ENCODE peak calls at places on chromosome 7, in five cellular contexts. Z is HCT116, I is hepatocyte, X is neural progenitor cell, F is PC-3. K is an unnamed sample.

GRCh38 chr7:46396501-46396900 is 475.4 kb upstream of the IGFBP3 start:
- DNase-seq in I (no peak), X (no peak), Z (no peak), F (no peak), K (no peak)

GRCh38 chr7:7982904-7983303 is 14.3 kb downstream of the GLCCI1 start:
- DNase-seq in F (peak; percentile 61), Z (no peak), I (no peak), X (no peak), K (no peak)

GRCh38 chr7:46191776-46192175 is 270.7 kb upstream of the IGFBP3 start:
- DNase-seq in Z (no peak), I (no peak), F (peak; percentile 23), X (no peak), K (no peak)

GRCh38 chr7:21169667-21170605 is 257.9 kb upstream of the SP4 start:
- DNase-seq in F (no peak), I (peak; percentile 8), X (peak; percentile 91), Z (no peak), K (no peak)

GRCh38 chr7:143906895-143907294 is 4.9 kb upstream of the TCAF1 start:
- DNase-seq in F (no peak), X (peak; percentile 82), Z (no peak), I (peak; percentile 41), K (no peak)

GRCh38 chr7:25671087-25671486 is 442.8 kb upstream of the NPVF start:
- DNase-seq in I (no peak), X (no peak), F (no peak), Z (no peak), K (no peak)

GRCh38 chr7:41336981-41337380 is 365.9 kb downstream of the INHBA start:
- DNase-seq in I (no peak), Z (no peak), X (no peak), F (no peak), K (no peak)

GRCh38 chr7:149790754-149791360 is 17.5 kb upstream of the ZNF467 start:
- DNase-seq in X (no peak), F (no peak), I (no peak), Z (no peak), K (no peak)

GRCh38 chr7:148915211-148915610 is 31.1 kb upstream of the EZH2 start:
- DNase-seq in I (no peak), X (no peak), F (no peak), Z (no peak), K (no peak)

GRCh38 chr7:25897261-25897782 is 254.7 kb upstream of the NFE2L3 start:
- DNase-seq in I (no peak), Z (no peak), X (no peak), F (no peak), K (no peak)

GRCh38 chr7:42742321-42742720 is 169.5 kb downstream of the C7orf25 start:
- DNase-seq in I (no peak), X (no peak), F (no peak), Z (no peak), K (no peak)

GRCh38 chr7:99290980-99291607 is 18.5 kb downstream of the MYH16 start:
- DNase-seq in Z (no peak), X (no peak), I (no peak), F (no peak), K (no peak)

GRCh38 chr7:51068401-51068800 is 248.2 kb downstream of the COBL start:
- DNase-seq in I (no peak), Z (no peak), F (no peak), X (no peak), K (no peak)

GRCh38 chr7:351256-351655 is 61.3 kb downstream of the FOXL3 start:
- DNase-seq in F (no peak), Z (no peak), I (no peak), X (no peak), K (no peak)

GRCh38 chr7:55105952-55106351 is 87.1 kb downstream of the EGFR start:
- DNase-seq in X (no peak), I (no peak), Z (no peak), F (no peak), K (no peak)

GRCh38 chr7:147485660-147486210 is 1104.8 kb upstream of the C7orf33 start:
- DNase-seq in X (no peak), I (no peak), Z (no peak), F (peak; percentile 52), K (no peak)

DNA sequence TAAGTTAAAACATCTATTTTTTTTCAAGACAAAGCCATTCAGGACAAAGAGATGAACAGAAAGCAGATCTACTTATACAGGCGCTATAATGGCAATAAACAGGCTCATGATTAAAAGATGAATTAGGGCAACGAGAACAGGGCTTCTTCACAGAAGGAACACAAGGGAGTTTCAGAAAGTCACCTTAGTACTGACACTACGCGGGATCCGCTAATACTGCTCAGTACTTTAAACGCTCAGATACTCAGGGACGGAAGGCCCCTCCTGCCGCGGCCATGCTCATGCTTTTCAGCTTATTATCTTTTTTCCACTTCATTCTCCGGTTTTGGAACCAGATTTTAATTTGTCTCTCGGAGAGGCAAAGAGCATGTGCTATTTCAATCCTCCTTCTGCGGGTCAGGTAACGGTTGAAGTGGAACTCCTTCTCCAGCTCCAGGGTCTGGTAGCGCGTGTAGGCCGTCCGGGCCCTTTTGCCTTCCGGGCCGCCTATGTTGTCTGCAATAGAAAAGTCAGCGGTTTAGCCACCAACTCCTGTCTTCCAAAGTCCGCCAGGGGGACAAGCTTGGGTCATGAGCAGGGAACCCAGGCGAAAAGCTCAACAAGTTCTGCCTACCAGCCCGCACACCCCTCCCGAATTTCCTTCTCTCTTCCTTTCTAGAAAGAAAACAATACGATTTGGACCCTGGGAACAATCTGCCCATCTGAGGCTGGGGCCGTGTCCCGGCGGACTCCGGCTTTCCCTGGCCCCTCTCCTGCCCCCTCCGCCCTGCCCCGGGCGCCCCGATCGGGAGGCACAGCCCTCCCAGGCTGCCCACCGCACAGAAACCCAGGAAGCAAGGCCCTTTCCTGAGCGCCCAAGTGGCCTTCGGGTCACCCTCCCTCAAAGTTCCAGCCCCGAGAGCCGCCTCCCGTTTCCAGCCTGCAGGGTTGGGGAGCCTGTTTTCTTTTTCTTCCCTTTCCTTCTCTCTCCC is 1.6 kb downstream of the HOXA5 start:
- DNase-seq in Z (no peak), X (peak; percentile 73), I (no peak), F (no peak), K (no peak)
- TF ChIP-seq EZH2 in Z (no peak), X (no peak), I (no peak), F (no peak), K (no peak)

GRCh38 chr7:17302575-17303142 is 4.2 kb downstream of the AHR start:
- DNase-seq in Z (no peak), I (peak; percentile 23), F (peak; percentile 66), X (no peak), K (peak; percentile 32)
- TF ChIP-seq EZH2phosphoT487 in Z (no peak), I (no peak), F (no peak), X (no peak), K (no peak)

GRCh38 chr7:75892634-75893272 is 13.9 kb downstream of the RHBDD2 start:
- DNase-seq in I (peak; percentile 41), X (no peak), F (no peak), Z (no peak), K (no peak)
- H2AFZ ChIP-seq in I (no peak overlapping the region), X (no peak overlapping the region), F (no peak overlapping the region), Z (no peak overlapping the region), K (no peak overlapping the region)

GRCh38 chr7:1668486-1668931 is 1.6 kb upstream of the ELFN1 start:
- DNase-seq in X (peak; percentile 46), F (no peak), I (peak; percentile 25), Z (no peak), K (no peak)
- TF ChIP-seq EZH2 in X (no peak), F (no peak), I (no peak), Z (no peak), K (no peak)

GRCh38 chr7:151940048-151940845 is 16.0 kb upstream of the GALNTL5 start:
- DNase-seq in I (no peak), Z (no peak), X (no peak), F (peak; percentile 94), K (no peak)
- TF ChIP-seq EZH2phosphoT487 in I (no peak), Z (no peak), X (no peak), F (no peak), K (no peak)